ENCODE peak calls at places on chromosomes 1 and 21, in five cellular contexts. B is cardiac fibroblast; N is NCI-H1417; C is activated CD4-positive, CD25-positive, alpha-beta regulatory T cell; Z is endothelial cell. J is an unnamed sample.
A peak's percentile ranks its signal among the peaks of the same experiment; 100 is the strongest.

GRCh38 chr1:67429011-67429527 is 1.1 kb downstream of the SERBP1 start:
- DNase-seq in N (peak; percentile 70), Z (no peak), B (peak; percentile 21), C (no peak), J (peak; percentile 24)

GRCh38 chr1:109773203-109773899 is 9.6 kb upstream of the EPS8L3 start:
- DNase-seq in C (peak; percentile 42), B (peak; percentile 95), N (peak; percentile 92), Z (peak; percentile 77), J (peak; percentile 92)

GRCh38 chr1:6345009-6345408 is 48.6 kb downstream of the ACOT7 start:
- DNase-seq in N (no peak), Z (no peak), C (no peak), B (no peak), J (no peak)

GRCh38 chr21:45788635-45789506 is 145.3 kb downstream of the PCBP3 start:
- DNase-seq in C (no peak), N (no peak), B (no peak), Z (no peak), J (no peak)

GRCh38 chr1:30746212-30747027 is 11.2 kb downstream of the LAPTM5 start:
- DNase-seq in B (no peak), C (no peak), N (peak; percentile 7), Z (no peak), J (no peak)

GRCh38 chr1:5752715-5753330 is 239.4 kb downstream of the NPHP4 start:
- DNase-seq in N (no peak), B (no peak), Z (no peak), C (no peak), J (no peak)

GRCh38 chr1:22829001-22829989 is 118.7 kb downstream of the EPHB2 start:
- DNase-seq in B (no peak), Z (no peak), N (no peak), C (no peak), J (peak; percentile 25)

GRCh38 chr1:58727363-58727762 is 27.5 kb upstream of the MYSM1 start:
- DNase-seq in Z (no peak), C (no peak), N (peak; percentile 10), B (peak; percentile 69), J (peak; percentile 88)

GRCh38 chr1:35931424-35932157 is 686 bp downstream of the AGO3 start:
- DNase-seq in C (no peak), Z (no peak), N (peak; percentile 76), B (no peak), J (no peak)

GRCh38 chr1:62735491-62736171 is 47.4 kb upstream of the DOCK7 start:
- DNase-seq in N (no peak), B (peak; percentile 55), Z (no peak), C (no peak), J (peak; percentile 51)

GRCh38 chr1:71788113-71788512 is 494.2 kb downstream of the NEGR1 start:
- DNase-seq in C (no peak), B (no peak), Z (no peak), N (no peak), J (no peak)

GRCh38 chr1:226738421-226738994 is 574 bp downstream of the ITPKB start:
- DNase-seq in N (peak; percentile 76), C (no peak), Z (peak; percentile 40), B (peak; percentile 41), J (peak; percentile 44)

GRCh38 chr1:81231729-81232038 is 569.0 kb upstream of the ADGRL2 start:
- DNase-seq in Z (no peak), C (no peak), B (no peak), N (no peak), J (no peak)

GRCh38 chr1:241848680-241849344 is 808 bp downstream of the EXO1 start:
- DNase-seq in B (no peak), Z (no peak), N (no peak), C (no peak), J (no peak)